ENCODE peak calls at places on chromosomes 12 and 14, in nine cellular contexts. One of them, this sample, is unnamed.

GRCh38 chr12:62123721-62124203 is 136.4 kb upstream of the USP15 start:
- DNase-seq in tibial nerve: no peak
- DNase-seq in neural progenitor cell: peak; percentile 67
- DNase-seq in upper lobe of right lung: no peak
- DNase-seq in heart right ventricle: peak; percentile 4
- DNase-seq in cardiac muscle cell: peak; percentile 59
- DNase-seq in astrocyte: peak; percentile 16
- DNase-seq in body of pancreas: peak; percentile 19
- DNase-seq in esophagus squamous epithelium: no peak
- DNase-seq in this sample: peak; percentile 54

GRCh38 chr14:105207460-105207901 is 26.4 kb upstream of the NUDT14 start:
- DNase-seq in cardiac muscle cell: peak; percentile 43
- DNase-seq in esophagus squamous epithelium: no peak
- DNase-seq in tibial nerve: no peak
- DNase-seq in astrocyte: no peak
- DNase-seq in neural progenitor cell: peak; percentile 51
- DNase-seq in upper lobe of right lung: no peak
- DNase-seq in body of pancreas: no peak
- DNase-seq in heart right ventricle: peak; percentile 55
- DNase-seq in this sample: no peak

GRCh38 chr12:42482820-42483533 is 106.6 kb downstream of the PRICKLE1 start:
- DNase-seq in upper lobe of right lung: peak; percentile 90
- DNase-seq in cardiac muscle cell: peak; percentile 92
- DNase-seq in tibial nerve: peak; percentile 47
- DNase-seq in neural progenitor cell: peak; percentile 94
- DNase-seq in body of pancreas: peak; percentile 72
- DNase-seq in heart right ventricle: peak; percentile 76
- DNase-seq in esophagus squamous epithelium: no peak
- DNase-seq in astrocyte: peak; percentile 45
- DNase-seq in this sample: peak; percentile 63

GRCh38 chr14:104877066-104877805 is 12.2 kb downstream of the CEP170B start:
- DNase-seq in body of pancreas: no peak
- DNase-seq in esophagus squamous epithelium: no peak
- DNase-seq in tibial nerve: no peak
- DNase-seq in astrocyte: no peak
- DNase-seq in heart right ventricle: no peak
- DNase-seq in neural progenitor cell: no peak
- DNase-seq in cardiac muscle cell: no peak
- DNase-seq in upper lobe of right lung: no peak
- DNase-seq in this sample: no peak

GRCh38 chr12:14554281-14555008 is 13.2 kb downstream of the PLBD1 start:
- DNase-seq in upper lobe of right lung: peak; percentile 92
- DNase-seq in body of pancreas: peak; percentile 85
- DNase-seq in heart right ventricle: peak; percentile 90
- DNase-seq in astrocyte: no peak
- DNase-seq in neural progenitor cell: no peak
- DNase-seq in tibial nerve: peak; percentile 59
- DNase-seq in esophagus squamous epithelium: no peak
- DNase-seq in cardiac muscle cell: peak; percentile 92
- DNase-seq in this sample: no peak

GRCh38 chr14:81474156-81474492 is 59.5 kb downstream of the SEL1L start:
- DNase-seq in esophagus squamous epithelium: no peak
- DNase-seq in cardiac muscle cell: no peak
- DNase-seq in astrocyte: no peak
- DNase-seq in body of pancreas: no peak
- DNase-seq in upper lobe of right lung: no peak
- DNase-seq in tibial nerve: no peak
- DNase-seq in neural progenitor cell: no peak
- DNase-seq in heart right ventricle: no peak
- DNase-seq in this sample: peak; percentile 76

GRCh38 chr14:99136401-99136800 is 135.6 kb downstream of the BCL11B start:
- DNase-seq in cardiac muscle cell: no peak
- DNase-seq in tibial nerve: no peak
- DNase-seq in astrocyte: no peak
- DNase-seq in esophagus squamous epithelium: no peak
- DNase-seq in neural progenitor cell: no peak
- DNase-seq in body of pancreas: no peak
- DNase-seq in upper lobe of right lung: no peak
- DNase-seq in heart right ventricle: no peak
- DNase-seq in this sample: no peak

GRCh38 chr12:25985296-25985992 is 27.0 kb downstream of the RASSF8 start:
- DNase-seq in body of pancreas: no peak
- DNase-seq in upper lobe of right lung: no peak
- DNase-seq in astrocyte: no peak
- DNase-seq in tibial nerve: no peak
- DNase-seq in cardiac muscle cell: no peak
- DNase-seq in esophagus squamous epithelium: no peak
- DNase-seq in heart right ventricle: no peak
- DNase-seq in neural progenitor cell: no peak
- DNase-seq in this sample: no peak

GRCh38 chr12:109459247-109459646 is 17.9 kb downstream of the KCTD10 start:
- DNase-seq in astrocyte: peak; percentile 36
- DNase-seq in neural progenitor cell: no peak
- DNase-seq in tibial nerve: no peak
- DNase-seq in upper lobe of right lung: no peak
- DNase-seq in heart right ventricle: no peak
- DNase-seq in esophagus squamous epithelium: no peak
- DNase-seq in body of pancreas: no peak
- DNase-seq in cardiac muscle cell: no peak
- DNase-seq in this sample: no peak

GRCh38 chr12:118337194-118337838 is 35.4 kb downstream of the TAOK3 start:
- DNase-seq in heart right ventricle: no peak
- DNase-seq in esophagus squamous epithelium: no peak
- DNase-seq in upper lobe of right lung: no peak
- DNase-seq in cardiac muscle cell: no peak
- DNase-seq in astrocyte: peak; percentile 55
- DNase-seq in neural progenitor cell: no peak
- DNase-seq in tibial nerve: no peak
- DNase-seq in body of pancreas: no peak
- DNase-seq in this sample: no peak

GRCh38 chr14:22588419-22589095 is 467 bp downstream of the DAD1 start:
- DNase-seq in esophagus squamous epithelium: no peak
- DNase-seq in tibial nerve: no peak
- DNase-seq in heart right ventricle: no peak
- DNase-seq in neural progenitor cell: no peak
- DNase-seq in astrocyte: no peak
- DNase-seq in upper lobe of right lung: no peak
- DNase-seq in cardiac muscle cell: no peak
- DNase-seq in body of pancreas: no peak
- DNase-seq in this sample: no peak

GRCh38 chr14:20515846-20516245 is 10.5 kb downstream of the RNASE10 start:
- DNase-seq in neural progenitor cell: no peak
- DNase-seq in upper lobe of right lung: no peak
- DNase-seq in esophagus squamous epithelium: no peak
- DNase-seq in tibial nerve: no peak
- DNase-seq in body of pancreas: no peak
- DNase-seq in astrocyte: peak; percentile 4
- DNase-seq in cardiac muscle cell: no peak
- DNase-seq in heart right ventricle: no peak
- DNase-seq in this sample: no peak

GRCh38 chr12:40996091-40996490 is 192.0 kb upstream of the PDZRN4 start:
- DNase-seq in esophagus squamous epithelium: no peak
- DNase-seq in neural progenitor cell: no peak
- DNase-seq in heart right ventricle: no peak
- DNase-seq in body of pancreas: no peak
- DNase-seq in tibial nerve: no peak
- DNase-seq in cardiac muscle cell: no peak
- DNase-seq in astrocyte: no peak
- DNase-seq in upper lobe of right lung: no peak
- DNase-seq in this sample: no peak

GRCh38 chr12:57889541-57889989 is 43.0 kb upstream of the CTDSP2 start:
- DNase-seq in upper lobe of right lung: peak; percentile 76
- DNase-seq in astrocyte: peak; percentile 88
- DNase-seq in heart right ventricle: peak; percentile 92
- DNase-seq in esophagus squamous epithelium: no peak
- DNase-seq in tibial nerve: peak; percentile 67
- DNase-seq in neural progenitor cell: peak; percentile 34
- DNase-seq in cardiac muscle cell: no peak
- DNase-seq in body of pancreas: peak; percentile 23
- DNase-seq in this sample: no peak

GRCh38 chr12:110533607-110534006 is 31.5 kb downstream of the RAD9B start:
- DNase-seq in heart right ventricle: no peak
- DNase-seq in body of pancreas: no peak
- DNase-seq in esophagus squamous epithelium: no peak
- DNase-seq in tibial nerve: no peak
- DNase-seq in astrocyte: peak; percentile 35
- DNase-seq in upper lobe of right lung: no peak
- DNase-seq in neural progenitor cell: no peak
- DNase-seq in cardiac muscle cell: no peak
- DNase-seq in this sample: no peak

GRCh38 chr14:103496776-103497175 is 25.9 kb downstream of the CKB start:
- DNase-seq in body of pancreas: no peak
- DNase-seq in astrocyte: no peak
- DNase-seq in tibial nerve: no peak
- DNase-seq in cardiac muscle cell: no peak
- DNase-seq in heart right ventricle: no peak
- DNase-seq in upper lobe of right lung: no peak
- DNase-seq in neural progenitor cell: no peak
- DNase-seq in esophagus squamous epithelium: no peak
- DNase-seq in this sample: no peak

GRCh38 chr14:71538288-71538687 is 393.9 kb upstream of the RGS6 start:
- DNase-seq in tibial nerve: no peak
- DNase-seq in esophagus squamous epithelium: no peak
- DNase-seq in astrocyte: no peak
- DNase-seq in neural progenitor cell: no peak
- DNase-seq in heart right ventricle: no peak
- DNase-seq in cardiac muscle cell: no peak
- DNase-seq in body of pancreas: no peak
- DNase-seq in upper lobe of right lung: no peak
- DNase-seq in this sample: no peak

GRCh38 chr12:46557539-46558373 is 185.2 kb upstream of the SLC38A2 start:
- DNase-seq in tibial nerve: no peak
- DNase-seq in esophagus squamous epithelium: no peak
- DNase-seq in heart right ventricle: no peak
- DNase-seq in body of pancreas: no peak
- DNase-seq in astrocyte: no peak
- DNase-seq in upper lobe of right lung: no peak
- DNase-seq in neural progenitor cell: no peak
- DNase-seq in cardiac muscle cell: no peak
- DNase-seq in this sample: no peak
- H3K4me1 ChIP-seq in tibial nerve: no peaks in the 10 kb centered on the region
- H3K4me1 ChIP-seq in esophagus squamous epithelium: peaks cover 18% of the 10 kb centered on the region
- H3K4me1 ChIP-seq in heart right ventricle: peaks cover 12% of the 10 kb centered on the region
- H3K4me1 ChIP-seq in body of pancreas: peaks cover 10% of the 10 kb centered on the region
- H3K4me1 ChIP-seq in astrocyte: peaks cover 40% of the 10 kb centered on the region
- H3K4me1 ChIP-seq in upper lobe of right lung: no peaks in the 10 kb centered on the region
- H3K4me1 ChIP-seq in neural progenitor cell: no peaks in the 10 kb centered on the region
- H3K4me1 ChIP-seq in cardiac muscle cell: peaks cover 23% of the 10 kb centered on the region
- H3K4me1 ChIP-seq in this sample: peaks cover 53% of the 10 kb centered on the region

DNA sequence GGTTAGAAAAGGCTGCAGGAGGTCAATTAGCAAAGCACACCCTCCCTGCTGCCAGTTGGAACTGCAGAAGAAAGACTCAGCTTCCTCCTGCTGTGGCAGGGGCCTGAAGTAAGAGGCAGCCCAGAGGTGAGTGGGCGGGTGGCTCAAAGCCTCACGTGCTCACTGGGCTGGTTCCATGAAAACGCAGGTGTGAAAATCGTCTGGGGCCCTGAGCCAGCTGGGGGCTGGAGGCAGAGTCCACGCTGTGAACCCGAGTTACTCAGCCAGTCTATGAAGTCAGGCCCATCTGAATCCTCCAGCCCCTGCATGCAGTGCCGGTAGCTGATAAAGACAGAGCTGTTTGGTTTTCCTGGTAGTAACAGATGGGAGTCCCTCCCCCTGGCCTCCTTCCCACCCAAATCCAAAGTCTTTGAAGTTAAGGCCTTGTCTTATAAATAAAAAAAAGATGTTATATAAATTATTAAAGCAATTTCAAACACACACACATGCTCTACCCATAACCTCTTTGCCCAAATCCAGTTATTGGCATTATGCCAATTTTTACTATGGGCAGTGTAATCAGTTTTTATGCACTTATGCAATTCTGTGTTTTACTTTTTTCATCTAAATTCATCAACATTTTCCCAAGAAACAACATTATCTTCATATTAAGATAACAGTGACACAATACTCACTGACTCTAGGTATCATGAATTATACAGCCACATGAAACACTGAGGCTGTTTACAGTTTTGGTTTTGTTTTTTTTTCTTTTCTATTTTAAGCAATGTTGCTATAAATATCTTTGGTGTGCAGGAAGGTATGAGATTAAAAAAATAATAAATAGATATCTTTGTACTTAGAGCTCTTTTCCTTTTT is 57.9 kb upstream of the PNMA1 start:
- DNase-seq in tibial nerve: no peak
- DNase-seq in esophagus squamous epithelium: no peak
- DNase-seq in heart right ventricle: peak; percentile 36
- DNase-seq in astrocyte: peak; percentile 79
- DNase-seq in upper lobe of right lung: peak; percentile 86
- DNase-seq in neural progenitor cell: peak; percentile 44
- DNase-seq in cardiac muscle cell: peak; percentile 65
- DNase-seq in body of pancreas: peak; percentile 81
- DNase-seq in this sample: peak; percentile 79
- H3K4me1 ChIP-seq in tibial nerve: no peaks in the 10 kb centered on the region
- H3K4me1 ChIP-seq in esophagus squamous epithelium: peaks cover 25% of the 10 kb centered on the region
- H3K4me1 ChIP-seq in heart right ventricle: peaks cover 72% of the 10 kb centered on the region
- H3K4me1 ChIP-seq in astrocyte: peaks cover 21% of the 10 kb centered on the region
- H3K4me1 ChIP-seq in upper lobe of right lung: peaks cover 79% of the 10 kb centered on the region
- H3K4me1 ChIP-seq in neural progenitor cell: peaks cover 5% of the 10 kb centered on the region
- H3K4me1 ChIP-seq in cardiac muscle cell: peaks cover 18% of the 10 kb centered on the region
- H3K4me1 ChIP-seq in body of pancreas: peaks cover 74% of the 10 kb centered on the region
- H3K4me1 ChIP-seq in this sample: peaks cover 64% of the 10 kb centered on the region

GRCh38 chr12:106135781-106136180 is 3.0 kb downstream of the NUAK1 start:
- DNase-seq in heart right ventricle: no peak
- DNase-seq in esophagus squamous epithelium: no peak
- DNase-seq in tibial nerve: no peak
- DNase-seq in astrocyte: no peak
- DNase-seq in upper lobe of right lung: no peak
- DNase-seq in neural progenitor cell: peak; percentile 26
- DNase-seq in cardiac muscle cell: no peak
- DNase-seq in body of pancreas: no peak
- DNase-seq in this sample: no peak
- H3K4me1 ChIP-seq in heart right ventricle: peaks cover 47% of the 10 kb centered on the region
- H3K4me1 ChIP-seq in esophagus squamous epithelium: no peaks in the 10 kb centered on the region
- H3K4me1 ChIP-seq in tibial nerve: no peaks in the 10 kb centered on the region
- H3K4me1 ChIP-seq in astrocyte: peaks cover 64% of the 10 kb centered on the region
- H3K4me1 ChIP-seq in upper lobe of right lung: peaks cover 35% of the 10 kb centered on the region
- H3K4me1 ChIP-seq in neural progenitor cell: peaks cover 48% of the 10 kb centered on the region
- H3K4me1 ChIP-seq in cardiac muscle cell: peaks cover 12% of the 10 kb centered on the region
- H3K4me1 ChIP-seq in body of pancreas: peaks cover 48% of the 10 kb centered on the region
- H3K4me1 ChIP-seq in this sample: peaks cover 22% of the 10 kb centered on the region

GRCh38 chr12:11894890-11895289 is 175.8 kb upstream of the BCL2L14 start:
- DNase-seq in esophagus squamous epithelium: no peak
- DNase-seq in neural progenitor cell: peak; percentile 44
- DNase-seq in upper lobe of right lung: no peak
- DNase-seq in cardiac muscle cell: no peak
- DNase-seq in astrocyte: no peak
- DNase-seq in body of pancreas: no peak
- DNase-seq in tibial nerve: no peak
- DNase-seq in heart right ventricle: no peak
- DNase-seq in this sample: peak; percentile 92
- H3K4me1 ChIP-seq in esophagus squamous epithelium: no peaks in the 10 kb centered on the region
- H3K4me1 ChIP-seq in neural progenitor cell: peaks cover 29% of the 10 kb centered on the region
- H3K4me1 ChIP-seq in upper lobe of right lung: peaks cover 7% of the 10 kb centered on the region
- H3K4me1 ChIP-seq in cardiac muscle cell: no peaks in the 10 kb centered on the region
- H3K4me1 ChIP-seq in astrocyte: no peaks in the 10 kb centered on the region
- H3K4me1 ChIP-seq in body of pancreas: no peaks in the 10 kb centered on the region
- H3K4me1 ChIP-seq in tibial nerve: no peaks in the 10 kb centered on the region
- H3K4me1 ChIP-seq in heart right ventricle: peaks cover 6% of the 10 kb centered on the region
- H3K4me1 ChIP-seq in this sample: peaks cover 23% of the 10 kb centered on the region